ENCODE peak calls at places on chromosomes 7 and 10, in five cellular contexts. A is left ventricle myocardium inferior; X is psoas muscle; L is heart left ventricle; M is CD4-positive, CD25-positive, alpha-beta regulatory T cell. W is an unnamed sample. For H3K4me1, the result is how much of the 10 kb centered on the place peaks cover.

GRCh38 chr10:3067859-3068179 is 471 bp downstream of the PFKP start:
- DNase-seq in A (no peak), X (no peak), L (no peak), M (no peak), W (no peak)

GRCh38 chr7:155571581-155572345 is 25.4 kb upstream of the CNPY1 start:
- DNase-seq in A (no peak), X (peak), L (no peak), M (no peak), W (no peak)

GRCh38 chr7:5541087-5541992 is 117.7 kb upstream of the TNRC18 start:
- DNase-seq in A (no peak), X (peak), L (no peak), M (no peak), W (no peak)

GRCh38 chr10:36888925-36889573 is 236.3 kb upstream of the ANKRD30A start:
- DNase-seq in A (no peak), X (no peak), L (no peak), M (peak), W (no peak)

GRCh38 chr10:78337646-78338391 is 304.2 kb downstream of the RPS24 start:
- DNase-seq in A (no peak), X (no peak), L (no peak), M (no peak), W (no peak)

GRCh38 chr7:86733783-86734182 is 90.1 kb downstream of the GRM3 start:
- DNase-seq in A (no peak), X (no peak), L (no peak), M (peak), W (no peak)

GRCh38 chr7:159033956-159034938 is 110.4 kb downstream of the VIPR2 start:
- DNase-seq in A (no peak), X (no peak), L (no peak), M (no peak), W (peak)

GRCh38 chr10:115355162-115355760 is 262.1 kb downstream of the ATRNL1 start:
- DNase-seq in A (no peak), X (no peak), L (no peak), M (peak), W (no peak)

GRCh38 chr10:5575482-5576153 is 50.9 kb downstream of the CALML3 start:
- DNase-seq in A (no peak), X (peak), L (no peak), M (no peak), W (no peak)

GRCh38 chr10:91389636-91390512 is 20.3 kb upstream of the HECTD2 start:
- DNase-seq in A (no peak), X (no peak), L (no peak), M (peak), W (no peak)

GRCh38 chr10:111493024-111493625 is 416.3 kb downstream of the ADRA2A start:
- DNase-seq in A (no peak), X (no peak), L (no peak), M (no peak), W (no peak)

GRCh38 chr7:27802977-27803376 is 63.0 kb downstream of the TAX1BP1 start:
- DNase-seq in A (no peak), X (no peak), L (no peak), M (no peak), W (no peak)

GRCh38 chr10:21702633-21703111 is 168.6 kb downstream of the MLLT10 start:
- DNase-seq in A (no peak), X (no peak), L (no peak), M (peak), W (no peak)

GRCh38 chr10:131748831-131749766 is 151.7 kb upstream of the PPP2R2D start:
- DNase-seq in A (no peak), X (peak), L (no peak), M (no peak), W (no peak)

GRCh38 chr10:129814681-129815646 is 149.1 kb downstream of the EBF3 start:
- DNase-seq in A (no peak), X (no peak), L (no peak), M (no peak), W (no peak)

GRCh38 chr7:1028044-1028770 is 16.1 kb upstream of the GPR146 start:
- DNase-seq in A (peak), X (peak), L (peak), M (peak), W (peak)

GRCh38 chr10:28925154-28925663 is 247.9 kb downstream of the BAMBI start:
- DNase-seq in A (peak), X (peak), L (peak), M (no peak), W (no peak)

GRCh38 chr10:32054087-32054486 is 2.1 kb downstream of the KIF5B start:
- DNase-seq in A (no peak), X (no peak), L (no peak), M (no peak), W (no peak)

GRCh38 chr7:46352335-46352954 is 431.4 kb upstream of the IGFBP3 start:
- DNase-seq in A (no peak), X (no peak), L (peak), M (peak), W (no peak)

GRCh38 chr10:73865459-73866442 is 8.6 kb downstream of the CAMK2G start:
- DNase-seq in A (peak), X (no peak), L (peak), M (peak), W (peak)

DNA sequence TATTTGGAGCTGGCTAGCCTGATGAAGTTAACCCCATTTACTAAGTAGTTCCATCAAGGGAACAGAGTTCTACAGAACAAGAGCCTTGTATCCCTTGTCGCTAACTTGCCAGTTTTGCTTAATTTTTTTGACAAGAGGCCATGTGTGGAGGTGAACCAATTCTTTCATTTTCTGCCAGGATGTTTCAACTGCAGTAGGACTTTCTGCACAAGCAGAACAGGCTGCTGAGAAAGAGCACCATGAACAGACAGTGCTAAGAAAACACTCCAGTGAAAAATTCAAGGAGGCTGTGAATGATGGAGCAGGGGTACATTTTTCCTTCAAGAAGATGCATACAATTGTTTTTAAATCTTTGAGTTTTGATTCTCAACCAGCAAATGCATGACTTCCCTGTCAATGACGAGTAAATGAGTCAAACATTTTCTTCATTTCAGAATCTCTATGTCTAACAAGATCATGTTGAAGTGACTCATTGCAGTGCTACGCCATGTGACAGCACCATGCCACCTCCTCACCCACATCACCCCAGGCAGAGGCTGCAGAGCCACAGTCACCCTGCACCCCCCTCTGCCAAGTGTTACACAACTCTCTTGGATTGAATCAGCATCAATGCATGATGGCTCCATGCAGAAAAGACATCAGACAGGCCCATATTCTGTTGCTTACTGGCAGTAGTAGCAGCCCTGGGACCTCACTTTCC is 193.1 kb downstream of the COBL start:
- DNase-seq in A (no peak), X (peak), L (peak), M (peak), W (no peak)
- H3K27ac ChIP-seq in A (peak), X (peak), L (peak), M (no peak), W (no peak)

DNA sequence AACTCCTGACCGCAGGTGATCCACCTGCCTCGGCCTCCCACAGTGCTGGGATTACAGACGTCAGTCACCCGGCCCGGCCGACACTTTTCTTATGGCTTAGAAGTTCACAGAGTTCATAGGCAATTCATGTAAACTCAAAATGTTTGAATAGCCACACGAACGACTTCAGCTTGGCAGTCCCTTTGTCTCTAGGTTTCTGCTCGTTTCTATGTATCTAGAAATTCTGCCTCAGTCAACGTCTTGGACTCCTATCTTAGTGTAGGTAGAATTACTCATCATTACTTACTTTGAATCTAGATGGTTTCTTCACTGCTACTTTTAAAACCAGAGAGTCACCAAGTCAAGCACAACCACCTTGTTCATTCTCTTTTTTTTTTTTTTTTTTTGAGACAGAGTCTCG is 23.7 kb downstream of the ARL4A start:
- DNase-seq in A (no peak), X (no peak), L (no peak), M (no peak), W (no peak)
- H3K4me1 ChIP-seq in A (under half), X (under half), L (under half), M (under half), W (under half)

GRCh38 chr10:62788861-62789467 is 15.6 kb upstream of the ADO start:
- DNase-seq in A (no peak), X (no peak), L (no peak), M (no peak), W (no peak)
- H3K27ac ChIP-seq in A (peak), X (no peak), L (no peak), M (no peak), W (no peak)

DNA sequence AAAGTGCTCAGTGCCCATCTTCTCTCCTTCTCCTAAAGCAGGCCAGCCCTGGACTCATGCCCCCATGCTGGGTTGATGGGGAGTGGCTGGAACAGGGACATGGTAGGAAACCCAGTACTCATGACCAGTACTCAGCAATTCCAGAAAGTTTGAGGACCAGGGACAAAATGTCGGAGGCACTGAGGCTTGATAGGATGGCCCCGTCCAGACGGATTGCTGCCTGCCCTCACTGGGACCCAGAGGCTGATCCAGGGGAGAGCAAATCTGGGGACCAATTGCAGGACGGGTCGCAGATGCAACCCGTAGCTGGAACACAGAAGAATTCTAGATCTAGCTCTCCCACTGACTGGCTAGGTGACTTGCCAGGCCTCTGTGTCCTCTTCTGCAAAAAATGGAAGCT is 5.1 kb downstream of the ZCCHC24 start:
- DNase-seq in A (no peak), X (no peak), L (no peak), M (no peak), W (no peak)
- H3K4me1 ChIP-seq in A (half or more), X (half or more), L (half or more), M (under half), W (under half)

DNA sequence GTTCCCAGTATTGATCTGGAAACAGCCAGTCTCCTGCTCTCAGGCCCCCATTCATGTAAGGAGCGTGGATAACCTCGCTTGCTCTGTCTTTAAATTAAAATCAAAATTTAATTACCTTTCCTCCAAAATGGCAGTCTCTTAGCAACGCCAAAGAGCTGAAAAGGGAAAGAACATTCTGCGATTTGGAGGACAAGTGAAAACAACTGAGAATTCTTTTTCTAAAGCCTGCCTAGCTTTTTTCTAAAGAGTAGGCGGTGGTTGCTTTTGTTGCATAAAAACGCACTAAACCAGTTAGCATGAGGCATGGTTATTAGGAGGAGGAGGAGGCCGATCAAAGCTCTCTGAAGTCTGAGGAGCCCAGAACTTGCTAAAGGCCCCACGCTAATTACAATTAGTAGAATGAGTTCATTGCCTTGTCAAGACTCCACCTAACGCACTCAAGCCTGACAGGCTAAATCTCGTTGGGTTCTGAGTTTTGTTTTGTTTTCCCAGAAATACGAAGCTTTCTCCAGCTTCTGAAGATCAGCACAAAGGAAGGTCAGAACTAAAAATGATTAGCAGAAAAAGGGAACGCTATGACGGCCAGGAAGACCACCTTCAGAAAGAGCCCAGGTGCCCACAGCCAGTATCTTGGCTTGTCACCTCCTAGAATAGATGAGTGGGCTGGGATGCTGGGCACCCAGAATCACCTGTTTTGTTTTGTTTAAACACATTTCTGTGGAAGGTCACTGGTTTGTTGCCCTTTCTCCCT is 72.0 kb downstream of the FGFR2 start:
- DNase-seq in A (no peak), X (no peak), L (no peak), M (no peak), W (no peak)
- H3K27ac ChIP-seq in A (no peak), X (no peak), L (no peak), M (no peak), W (no peak)

GRCh38 chr10:96705134-96705533 is 15.2 kb downstream of the PIK3AP1 start:
- DNase-seq in A (no peak), X (no peak), L (no peak), M (no peak), W (no peak)
- H3K4me1 ChIP-seq in A (under half), X (under half), L (under half), M (under half), W (under half)

GRCh38 chr7:64314493-64315020 is 796 bp downstream of the ZNF736 start:
- DNase-seq in A (no peak), X (no peak), L (no peak), M (no peak), W (no peak)
- H3K27ac ChIP-seq in A (peak), X (no peak), L (peak), M (peak), W (peak)

DNA sequence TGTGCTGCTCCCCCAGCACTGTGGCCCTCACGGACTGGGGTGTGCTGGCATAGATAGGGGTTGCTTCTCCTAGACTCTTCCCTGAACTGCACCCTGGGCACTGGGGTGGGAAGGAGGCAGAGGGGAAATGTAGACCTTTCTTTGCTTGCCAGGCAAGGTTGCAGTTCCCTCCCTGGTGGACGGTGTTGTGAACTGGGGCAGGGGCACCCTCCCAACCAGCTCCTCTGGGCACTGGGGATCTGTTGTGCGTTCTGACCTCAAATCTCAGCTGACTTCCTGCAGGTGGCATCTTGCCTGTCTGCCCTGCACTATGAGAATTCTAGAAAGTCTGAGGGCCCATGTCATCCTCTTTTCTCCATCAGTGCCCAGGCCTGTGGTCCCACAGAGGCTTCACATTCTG is 53.9 kb downstream of the ARHGAP22 start:
- DNase-seq in A (no peak), X (no peak), L (no peak), M (no peak), W (no peak)
- H3K4me1 ChIP-seq in A (under half), X (under half), L (under half), M (under half), W (under half)

W was measured in CD8-positive, alpha-beta T cell.